ENCODE peak calls at places on chromosomes 4 and X, in five cellular contexts. One of them, this sample, is unnamed. For H3K9me3, the result is how much of the 10 kb centered on the place peaks cover.

GRCh38 chr4:126853715-126854114 is 779.0 kb upstream of the INTU start:
- DNase-seq in suprapubic skin: no peak
- DNase-seq in ovary: no peak
- DNase-seq in K562: no peak
- DNase-seq in A549: no peak
- DNase-seq in this sample: no peak

GRCh38 chr4:122224348-122224747 is 72.2 kb downstream of the BLTP1 start:
- DNase-seq in suprapubic skin: no peak
- DNase-seq in ovary: no peak
- DNase-seq in K562: peak
- DNase-seq in A549: peak
- DNase-seq in this sample: no peak

GRCh38 chr4:56315543-56315942 is 71.7 kb downstream of the AASDH start:
- DNase-seq in suprapubic skin: no peak
- DNase-seq in ovary: no peak
- DNase-seq in K562: no peak
- DNase-seq in A549: no peak
- DNase-seq in this sample: no peak

GRCh38 chr4:139817657-139818452 is 152.2 kb downstream of the MGST2 start:
- DNase-seq in suprapubic skin: no peak
- DNase-seq in ovary: no peak
- DNase-seq in K562: no peak
- DNase-seq in A549: no peak
- DNase-seq in this sample: no peak

GRCh38 chr4:38424171-38424871 is 239.7 kb upstream of the KLF3 start:
- DNase-seq in suprapubic skin: no peak
- DNase-seq in ovary: no peak
- DNase-seq in K562: no peak
- DNase-seq in A549: no peak
- DNase-seq in this sample: peak

GRCh38 chr4:150283689-150284088 is 205.4 kb downstream of the DCLK2 start:
- DNase-seq in suprapubic skin: no peak
- DNase-seq in ovary: no peak
- DNase-seq in K562: no peak
- DNase-seq in A549: peak
- DNase-seq in this sample: no peak

GRCh38 chr4:141028024-141028529 is 105.2 kb downstream of the RNF150 start:
- DNase-seq in suprapubic skin: no peak
- DNase-seq in ovary: no peak
- DNase-seq in K562: no peak
- DNase-seq in A549: no peak
- DNase-seq in this sample: no peak

GRCh38 chr4:113397114-113397701 is 347.8 kb downstream of the ANK2 start:
- DNase-seq in suprapubic skin: no peak
- DNase-seq in ovary: peak
- DNase-seq in K562: no peak
- DNase-seq in A549: no peak
- DNase-seq in this sample: no peak

DNA sequence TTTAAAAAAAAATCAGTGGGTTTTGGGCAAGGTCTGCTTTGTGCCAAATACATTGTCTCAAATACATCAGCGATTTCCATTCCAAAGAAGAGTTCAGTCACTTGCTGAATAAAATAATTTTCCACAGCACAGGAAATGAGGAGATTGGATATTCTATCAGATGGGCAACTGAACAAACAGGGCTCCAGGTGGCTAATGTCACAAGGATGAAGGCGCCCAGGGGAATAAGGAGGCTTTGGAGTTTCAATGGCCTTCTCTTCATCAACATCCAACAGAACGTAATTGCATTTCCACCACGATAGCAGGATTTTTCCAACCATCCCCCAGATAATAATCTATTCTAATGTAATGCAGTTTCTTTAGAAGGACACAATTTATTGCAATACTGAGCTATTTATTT is 104.6 kb upstream of the KLHL13 start:
- DNase-seq in suprapubic skin: no peak
- DNase-seq in ovary: no peak
- DNase-seq in K562: no peak
- DNase-seq in A549: no peak
- DNase-seq in this sample: no peak
- H3K27ac ChIP-seq in suprapubic skin: no peak
- H3K27ac ChIP-seq in ovary: no peak
- H3K27ac ChIP-seq in K562: no peak
- H3K27ac ChIP-seq in A549: no peak
- H3K27ac ChIP-seq in this sample: no peak

GRCh38 chr4:77818077-77818666 is 996 bp downstream of the CNOT6L start:
- DNase-seq in suprapubic skin: peak
- DNase-seq in ovary: peak
- DNase-seq in K562: peak
- DNase-seq in A549: peak
- DNase-seq in this sample: peak

GRCh38 chr4:77819409-77819835 is 254 bp upstream of the CNOT6L start:
- DNase-seq in suprapubic skin: peak
- DNase-seq in ovary: no peak
- DNase-seq in K562: peak
- DNase-seq in A549: no peak
- DNase-seq in this sample: no peak

GRCh38 chr4:77819836-77820679 is 890 bp upstream of the CNOT6L start:
- DNase-seq in suprapubic skin: peak
- DNase-seq in ovary: peak
- DNase-seq in K562: peak
- DNase-seq in A549: peak
- DNase-seq in this sample: peak

GRCh38 chr4:77817304-77818076 is 1.7 kb downstream of the CNOT6L start:
- DNase-seq in suprapubic skin: no peak
- DNase-seq in ovary: no peak
- DNase-seq in K562: no peak
- DNase-seq in A549: no peak
- DNase-seq in this sample: peak

GRCh38 chr4:77818667-77819408 is at the start of gene CNOT6L:
- DNase-seq in suprapubic skin: peak
- DNase-seq in ovary: peak
- DNase-seq in K562: peak
- DNase-seq in A549: peak
- DNase-seq in this sample: peak
- TF ChIP-seq EP300 in suprapubic skin: no peak
- TF ChIP-seq EP300 in ovary: no peak
- TF ChIP-seq EP300 in K562: no peak
- TF ChIP-seq EP300 in A549: no peak
- TF ChIP-seq EP300 in this sample: no peak

DNA sequence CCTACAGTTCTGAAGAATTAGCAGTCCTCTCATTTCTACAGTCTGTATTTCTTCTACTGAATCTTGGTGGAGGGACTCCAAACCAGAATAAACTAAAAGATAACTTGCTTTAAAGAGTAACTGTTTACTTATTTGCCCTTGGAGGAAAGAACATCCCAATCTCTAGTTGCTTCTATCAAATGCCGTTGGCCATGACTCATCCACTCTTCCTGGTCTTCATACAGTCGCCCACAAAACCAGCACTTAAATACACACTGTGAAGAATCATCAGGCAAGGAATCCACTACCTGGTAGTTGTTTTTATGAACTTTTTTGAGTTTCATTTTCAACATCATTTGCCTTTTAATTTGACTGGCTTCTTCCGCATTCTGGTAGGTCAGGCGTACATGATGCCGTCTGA is 14.2 kb downstream of the ZNF518B start:
- DNase-seq in suprapubic skin: no peak
- DNase-seq in ovary: no peak
- DNase-seq in K562: peak
- DNase-seq in A549: no peak
- DNase-seq in this sample: no peak
- H3K9me3 ChIP-seq in suprapubic skin: under half
- H3K9me3 ChIP-seq in ovary: under half
- H3K9me3 ChIP-seq in K562: under half
- H3K9me3 ChIP-seq in A549: under half
- H3K9me3 ChIP-seq in this sample: under half

GRCh38 chr4:104493071-104493831 is 1.4 kb downstream of the CXXC4 start:
- DNase-seq in suprapubic skin: no peak
- DNase-seq in ovary: no peak
- DNase-seq in K562: no peak
- DNase-seq in A549: no peak
- DNase-seq in this sample: no peak
- H3K27ac ChIP-seq in suprapubic skin: no peak
- H3K27ac ChIP-seq in ovary: no peak
- H3K27ac ChIP-seq in K562: no peak
- H3K27ac ChIP-seq in A549: no peak
- H3K27ac ChIP-seq in this sample: peak

GRCh38 chr4:125482822-125483221 is 168.1 kb downstream of the FAT4 start:
- DNase-seq in suprapubic skin: no peak
- DNase-seq in ovary: no peak
- DNase-seq in K562: no peak
- DNase-seq in A549: no peak
- DNase-seq in this sample: no peak

GRCh38 chr4:125484912-125485311 is 170.2 kb downstream of the FAT4 start:
- DNase-seq in suprapubic skin: no peak
- DNase-seq in ovary: no peak
- DNase-seq in K562: no peak
- DNase-seq in A549: no peak
- DNase-seq in this sample: no peak

GRCh38 chr4:125489952-125490690 is 175.4 kb downstream of the FAT4 start:
- DNase-seq in suprapubic skin: no peak
- DNase-seq in ovary: no peak
- DNase-seq in K562: no peak
- DNase-seq in A549: no peak
- DNase-seq in this sample: no peak

GRCh38 chr4:125483278-125483677 is 168.5 kb downstream of the FAT4 start:
- DNase-seq in suprapubic skin: no peak
- DNase-seq in ovary: no peak
- DNase-seq in K562: no peak
- DNase-seq in A549: no peak
- DNase-seq in this sample: no peak

GRCh38 chr4:125486354-125486753 is 171.6 kb downstream of the FAT4 start:
- DNase-seq in suprapubic skin: no peak
- DNase-seq in ovary: no peak
- DNase-seq in K562: no peak
- DNase-seq in A549: no peak
- DNase-seq in this sample: no peak
- TF ChIP-seq EP300 in suprapubic skin: no peak
- TF ChIP-seq EP300 in ovary: no peak
- TF ChIP-seq EP300 in K562: no peak
- TF ChIP-seq EP300 in A549: no peak
- TF ChIP-seq EP300 in this sample: no peak

DNA sequence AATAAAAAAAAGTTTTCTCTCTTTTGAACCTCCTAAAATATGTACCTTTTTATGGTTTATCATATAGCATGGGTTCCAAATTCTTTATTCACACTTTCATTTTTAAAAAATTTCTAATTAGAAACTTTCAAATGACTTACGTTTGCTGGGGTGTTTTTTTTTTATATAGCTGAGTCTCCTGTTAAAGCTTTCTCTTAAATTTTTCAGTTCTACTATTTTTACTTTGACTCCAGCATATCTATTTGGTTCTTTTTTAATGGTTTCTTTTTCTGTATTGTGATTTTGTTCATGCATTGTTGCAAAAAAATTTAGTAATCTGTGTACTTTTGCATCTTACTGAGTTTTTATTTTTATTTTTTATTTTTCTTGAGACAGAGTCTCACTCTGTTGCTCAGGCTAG is 22.3 kb downstream of the ZNF718 start:
- DNase-seq in suprapubic skin: no peak
- DNase-seq in ovary: no peak
- DNase-seq in K562: no peak
- DNase-seq in A549: no peak
- DNase-seq in this sample: no peak
- H3K9me3 ChIP-seq in suprapubic skin: half or more
- H3K9me3 ChIP-seq in ovary: under half
- H3K9me3 ChIP-seq in K562: under half
- H3K9me3 ChIP-seq in A549: half or more
- H3K9me3 ChIP-seq in this sample: half or more